ENCODE peak calls at places on chromosomes 3 and 15, in five cellular contexts. G is GM20000, T is testis, L is NCI-H1436, H is neural crest cell. R is an unnamed sample.

GRCh38 chr3:184715943-184716651 is 4.2 kb upstream of the MAGEF1 start:
- DNase-seq in G (no peak), T (no peak), L (no peak), H (no peak), R (no peak)

GRCh38 chr3:174791161-174791560 is 68.0 kb upstream of the NAALADL2 start:
- DNase-seq in G (no peak), T (no peak), L (no peak), H (no peak), R (no peak)

GRCh38 chr15:37093480-37094410 is 6.6 kb downstream of the MEIS2 start:
- DNase-seq in G (no peak), T (no peak), L (no peak), H (no peak), R (no peak)

GRCh38 chr3:37040231-37040630 is 46.9 kb downstream of the MLH1 start:
- DNase-seq in G (no peak), T (no peak), L (no peak), H (no peak), R (no peak)

GRCh38 chr15:40265875-40266274 is 17.0 kb downstream of the ANKRD63 start:
- DNase-seq in G (no peak), T (no peak), L (no peak), H (no peak), R (no peak)

GRCh38 chr3:43236008-43236407 is 50.3 kb upstream of the SNRK start:
- DNase-seq in G (no peak), T (no peak), L (no peak), H (no peak), R (no peak)

GRCh38 chr3:71585891-71586809 is 2.6 kb upstream of the FOXP1 start:
- DNase-seq in G (peak), T (no peak), L (no peak), H (no peak), R (no peak)

GRCh38 chr3:42031808-42032475 is 59.2 kb upstream of the TRAK1 start:
- DNase-seq in G (no peak), T (peak), L (no peak), H (no peak), R (no peak)

GRCh38 chr3:108437439-108437838 is 73.0 kb downstream of the MYH15 start:
- DNase-seq in G (no peak), T (no peak), L (peak), H (no peak), R (peak)

GRCh38 chr3:140845878-140846277 is 95.8 kb upstream of the SLC25A36 start:
- DNase-seq in G (peak), T (no peak), L (no peak), H (no peak), R (no peak)

GRCh38 chr3:127805026-127805753 is 17.1 kb downstream of the MGLL start:
- DNase-seq in G (no peak), T (no peak), L (no peak), H (no peak), R (no peak)

GRCh38 chr15:44092221-44092620 is 102.8 kb downstream of the FRMD5 start:
- DNase-seq in G (no peak), T (no peak), L (no peak), H (no peak), R (no peak)

GRCh38 chr3:153614563-153614962 is 452.5 kb downstream of the RAP2B start:
- DNase-seq in G (no peak), T (no peak), L (no peak), H (no peak), R (no peak)

GRCh38 chr15:79171320-79172031 is 80.9 kb upstream of the RASGRF1 start:
- DNase-seq in G (no peak), T (no peak), L (no peak), H (no peak), R (no peak)

GRCh38 chr15:62482715-62483429 is 317.8 kb upstream of the C2CD4B start:
- DNase-seq in G (peak), T (no peak), L (no peak), H (peak), R (no peak)

GRCh38 chr3:21484323-21485154 is 266.5 kb downstream of the ZNF385D start:
- DNase-seq in G (peak), T (peak), L (peak), H (peak), R (peak)

GRCh38 chr15:53384417-53384816 is 375.0 kb downstream of the WDR72 start:
- DNase-seq in G (no peak), T (no peak), L (no peak), H (no peak), R (peak)

GRCh38 chr15:64052925-64053491 is 6.7 kb upstream of the DAPK2 start:
- DNase-seq in G (no peak), T (no peak), L (no peak), H (no peak), R (no peak)

GRCh38 chr15:98983333-98983732 is 24.3 kb downstream of the PGPEP1L start:
- DNase-seq in G (no peak), T (peak), L (no peak), H (no peak), R (peak)